ENCODE peak calls at places on chromosomes 12 and 14, in nine cellular contexts. W is CD8-positive, alpha-beta memory T cell; Q is ELF-1; C is amniotic stem cell; J is CD4-positive, alpha-beta T cell; I is amygdala; E is pons; Y is HCT116; R is globus pallidus. O is an unnamed sample.

GRCh38 chr12:90481748-90482147 is 473.2 kb downstream of the CCER1 start:
- DNase-seq in W (no peak), Q (no peak), C (no peak), J (no peak), I (no peak), E (no peak), Y (no peak), R (no peak), O (no peak)

GRCh38 chr12:45729233-45730115 is at the start of gene ARID2:
- DNase-seq in W (peak), Q (peak), C (peak), J (peak), I (peak), E (peak), Y (peak), R (peak), O (peak)

GRCh38 chr12:66166561-66166960 is 3.2 kb downstream of the TMBIM4 start:
- DNase-seq in W (no peak), Q (no peak), C (no peak), J (no peak), I (no peak), E (no peak), Y (no peak), R (no peak), O (no peak)

GRCh38 chr12:113257564-113257963 is 36.3 kb downstream of the TPCN1 start:
- DNase-seq in W (no peak), Q (no peak), C (no peak), J (no peak), I (no peak), E (no peak), Y (no peak), R (no peak), O (no peak)

GRCh38 chr12:56900583-56900982 is 33.6 kb downstream of the SDR9C7 start:
- DNase-seq in W (no peak), Q (no peak), C (no peak), J (no peak), I (no peak), E (no peak), Y (peak), R (no peak), O (peak)

GRCh38 chr14:53260286-53260685 is 107.2 kb upstream of the DDHD1 start:
- DNase-seq in W (no peak), Q (peak), C (no peak), J (no peak), I (no peak), E (no peak), Y (no peak), R (no peak), O (no peak)

GRCh38 chr12:124739953-124740561 is 123.6 kb downstream of the SCARB1 start:
- DNase-seq in W (no peak), Q (no peak), C (no peak), J (no peak), I (no peak), E (no peak), Y (no peak), R (no peak), O (peak)

GRCh38 chr14:90109858-90110257 is 48.1 kb downstream of the KCNK13 start:
- DNase-seq in W (no peak), Q (peak), C (no peak), J (no peak), I (no peak), E (no peak), Y (peak), R (no peak), O (no peak)

GRCh38 chr12:111076611-111077451 is 156.5 kb upstream of the MYL2 start:
- DNase-seq in W (no peak), Q (no peak), C (no peak), J (no peak), I (no peak), E (no peak), Y (no peak), R (no peak), O (no peak)

GRCh38 chr12:52082988-52083637 is 3.6 kb downstream of the SMIM41 start:
- DNase-seq in W (peak), Q (peak), C (no peak), J (peak), I (peak), E (peak), Y (no peak), R (no peak), O (peak)

O was measured in endothelial cell of umbilical vein.